ENCODE peak calls at places on chromosomes 3 and 15, in nine cellular contexts. One of them, this sample, is unnamed.
A peak's percentile ranks its signal among the peaks of the same experiment; 100 is the strongest.

GRCh38 chr3:134748698-134749097 is 46.4 kb upstream of the EPHB1 start:
- DNase-seq in keratinocyte: no peak
- DNase-seq in A549: no peak
- DNase-seq in transverse colon: no peak
- DNase-seq in tibial nerve: no peak
- DNase-seq in WERI-Rb-1: no peak
- DNase-seq in uterus: no peak
- DNase-seq in ovary: no peak
- DNase-seq in psoas muscle: no peak
- DNase-seq in this sample: no peak

GRCh38 chr3:172646439-172647015 is 64.3 kb downstream of the NCEH1 start:
- DNase-seq in uterus: no peak
- DNase-seq in transverse colon: no peak
- DNase-seq in tibial nerve: peak; percentile 51
- DNase-seq in A549: no peak
- DNase-seq in ovary: no peak
- DNase-seq in psoas muscle: no peak
- DNase-seq in WERI-Rb-1: no peak
- DNase-seq in keratinocyte: no peak
- DNase-seq in this sample: no peak

GRCh38 chr3:89947357-89947954 is 840.0 kb downstream of the EPHA3 start:
- DNase-seq in uterus: no peak
- DNase-seq in keratinocyte: no peak
- DNase-seq in psoas muscle: no peak
- DNase-seq in ovary: no peak
- DNase-seq in A549: no peak
- DNase-seq in tibial nerve: no peak
- DNase-seq in WERI-Rb-1: no peak
- DNase-seq in transverse colon: peak; percentile 27
- DNase-seq in this sample: no peak

GRCh38 chr3:119602676-119603075 is 5.0 kb downstream of the PLA1A start:
- DNase-seq in transverse colon: no peak
- DNase-seq in WERI-Rb-1: no peak
- DNase-seq in tibial nerve: no peak
- DNase-seq in A549: no peak
- DNase-seq in keratinocyte: no peak
- DNase-seq in uterus: no peak
- DNase-seq in ovary: no peak
- DNase-seq in psoas muscle: no peak
- DNase-seq in this sample: no peak

GRCh38 chr3:72082776-72083477 is 298.0 kb upstream of the PROK2 start:
- DNase-seq in keratinocyte: no peak
- DNase-seq in tibial nerve: no peak
- DNase-seq in transverse colon: no peak
- DNase-seq in uterus: no peak
- DNase-seq in ovary: no peak
- DNase-seq in psoas muscle: no peak
- DNase-seq in WERI-Rb-1: no peak
- DNase-seq in A549: no peak
- DNase-seq in this sample: no peak

GRCh38 chr3:12423918-12424634 is 60.2 kb upstream of the TSEN2 start:
- DNase-seq in WERI-Rb-1: no peak
- DNase-seq in keratinocyte: no peak
- DNase-seq in transverse colon: no peak
- DNase-seq in uterus: no peak
- DNase-seq in psoas muscle: no peak
- DNase-seq in A549: no peak
- DNase-seq in ovary: no peak
- DNase-seq in tibial nerve: no peak
- DNase-seq in this sample: no peak

GRCh38 chr3:123576119-123576518 is 8.7 kb downstream of the HACD2 start:
- DNase-seq in transverse colon: no peak
- DNase-seq in tibial nerve: no peak
- DNase-seq in psoas muscle: no peak
- DNase-seq in uterus: no peak
- DNase-seq in ovary: no peak
- DNase-seq in WERI-Rb-1: no peak
- DNase-seq in A549: no peak
- DNase-seq in keratinocyte: no peak
- DNase-seq in this sample: no peak

GRCh38 chr3:55180936-55181535 is 253.2 kb upstream of the LRTM1 start:
- DNase-seq in transverse colon: no peak
- DNase-seq in ovary: peak; percentile 40
- DNase-seq in psoas muscle: no peak
- DNase-seq in A549: no peak
- DNase-seq in tibial nerve: peak; percentile 63
- DNase-seq in keratinocyte: no peak
- DNase-seq in WERI-Rb-1: peak; percentile 17
- DNase-seq in uterus: no peak
- DNase-seq in this sample: no peak

GRCh38 chr3:179321585-179322322 is 1.1 kb upstream of the ZNF639 start:
- DNase-seq in WERI-Rb-1: peak; percentile 13
- DNase-seq in keratinocyte: no peak
- DNase-seq in uterus: peak; percentile 37
- DNase-seq in psoas muscle: no peak
- DNase-seq in transverse colon: peak; percentile 25
- DNase-seq in tibial nerve: peak; percentile 64
- DNase-seq in ovary: peak; percentile 66
- DNase-seq in A549: peak; percentile 39
- DNase-seq in this sample: peak; percentile 16

GRCh38 chr3:197132916-197133530 is 103.4 kb upstream of the MELTF start:
- DNase-seq in A549: no peak
- DNase-seq in keratinocyte: no peak
- DNase-seq in psoas muscle: no peak
- DNase-seq in uterus: no peak
- DNase-seq in WERI-Rb-1: no peak
- DNase-seq in transverse colon: no peak
- DNase-seq in tibial nerve: no peak
- DNase-seq in ovary: no peak
- DNase-seq in this sample: no peak

GRCh38 chr15:80984856-80985255 is 4.8 kb downstream of the MESD start:
- DNase-seq in ovary: no peak
- DNase-seq in transverse colon: peak; percentile 14
- DNase-seq in tibial nerve: no peak
- DNase-seq in WERI-Rb-1: no peak
- DNase-seq in psoas muscle: no peak
- DNase-seq in keratinocyte: no peak
- DNase-seq in A549: no peak
- DNase-seq in uterus: no peak
- DNase-seq in this sample: no peak

GRCh38 chr15:37101634-37102314 is 1.4 kb upstream of the MEIS2 start:
- DNase-seq in uterus: peak; percentile 86
- DNase-seq in keratinocyte: no peak
- DNase-seq in A549: peak; percentile 66
- DNase-seq in ovary: peak; percentile 81
- DNase-seq in WERI-Rb-1: peak; percentile 89
- DNase-seq in transverse colon: peak; percentile 57
- DNase-seq in tibial nerve: peak; percentile 61
- DNase-seq in psoas muscle: peak; percentile 84
- DNase-seq in this sample: no peak

GRCh38 chr15:80179025-80179759 is 26.4 kb downstream of the FAH start:
- DNase-seq in tibial nerve: no peak
- DNase-seq in ovary: no peak
- DNase-seq in keratinocyte: no peak
- DNase-seq in transverse colon: no peak
- DNase-seq in uterus: no peak
- DNase-seq in A549: peak; percentile 78
- DNase-seq in WERI-Rb-1: no peak
- DNase-seq in psoas muscle: no peak
- DNase-seq in this sample: no peak

DNA sequence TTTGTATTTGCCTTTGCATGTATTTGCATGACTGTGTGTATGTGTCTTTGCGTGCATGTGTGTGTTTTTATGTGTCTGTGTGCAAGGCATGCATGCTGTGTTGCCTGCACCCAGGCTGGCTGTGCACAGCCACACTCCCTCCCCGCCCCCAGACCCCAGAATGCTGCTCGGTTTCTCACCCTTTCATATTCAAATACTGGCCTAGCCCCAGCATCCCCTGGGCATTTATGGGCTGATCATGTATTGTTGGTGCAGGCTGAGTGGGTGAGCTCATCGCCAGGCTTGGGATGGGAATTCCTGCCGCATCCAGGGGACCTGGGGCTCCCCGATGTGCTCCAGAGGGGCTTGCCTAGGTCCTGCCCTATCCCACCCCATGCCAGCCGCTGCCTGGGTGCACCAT is 149.6 kb downstream of the FBLN2 start:
- DNase-seq in uterus: no peak
- DNase-seq in transverse colon: no peak
- DNase-seq in psoas muscle: no peak
- DNase-seq in tibial nerve: no peak
- DNase-seq in keratinocyte: no peak
- DNase-seq in WERI-Rb-1: no peak
- DNase-seq in ovary: no peak
- DNase-seq in A549: no peak
- DNase-seq in this sample: no peak
- H3K4me3 ChIP-seq in uterus: no peak overlapping the region
- H3K4me3 ChIP-seq in transverse colon: no peak overlapping the region
- H3K4me3 ChIP-seq in psoas muscle: no peak overlapping the region
- H3K4me3 ChIP-seq in tibial nerve: no peak overlapping the region
- H3K4me3 ChIP-seq in keratinocyte: no peak overlapping the region
- H3K4me3 ChIP-seq in WERI-Rb-1: no peak overlapping the region
- H3K4me3 ChIP-seq in ovary: no peak overlapping the region
- H3K4me3 ChIP-seq in A549: no peak overlapping the region
- H3K4me3 ChIP-seq in this sample: no peak overlapping the region

DNA sequence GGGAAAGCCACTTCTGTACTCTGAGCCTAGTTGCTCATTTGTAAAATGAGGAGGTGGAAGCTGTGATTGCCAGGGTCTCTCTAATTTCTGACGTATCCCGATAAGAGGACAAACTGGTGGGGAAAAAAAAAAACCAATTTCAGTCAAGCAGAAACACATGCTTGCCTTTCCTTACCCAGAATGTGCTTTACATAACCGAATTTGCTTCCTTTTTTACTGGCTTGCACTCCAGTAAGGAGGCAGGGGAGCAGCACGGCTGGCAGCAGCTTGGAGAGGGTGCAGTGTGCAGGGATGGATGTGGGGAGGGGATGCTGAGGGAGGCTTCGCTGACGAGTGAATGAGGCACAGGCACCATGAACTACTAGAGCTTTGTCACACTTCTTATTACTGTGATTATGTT is 186.9 kb upstream of the LPP start:
- DNase-seq in uterus: no peak
- DNase-seq in psoas muscle: no peak
- DNase-seq in tibial nerve: no peak
- DNase-seq in WERI-Rb-1: no peak
- DNase-seq in transverse colon: no peak
- DNase-seq in ovary: no peak
- DNase-seq in keratinocyte: no peak
- DNase-seq in A549: no peak
- DNase-seq in this sample: no peak
- H3K27ac ChIP-seq in uterus: no peak overlapping the region
- H3K27ac ChIP-seq in psoas muscle: no peak overlapping the region
- H3K27ac ChIP-seq in tibial nerve: no peak overlapping the region
- H3K27ac ChIP-seq in WERI-Rb-1: no peak overlapping the region
- H3K27ac ChIP-seq in transverse colon: no peak overlapping the region
- H3K27ac ChIP-seq in ovary: no peak overlapping the region
- H3K27ac ChIP-seq in keratinocyte: no peak overlapping the region
- H3K27ac ChIP-seq in A549: no peak overlapping the region
- H3K27ac ChIP-seq in this sample: no peak overlapping the region

DNA sequence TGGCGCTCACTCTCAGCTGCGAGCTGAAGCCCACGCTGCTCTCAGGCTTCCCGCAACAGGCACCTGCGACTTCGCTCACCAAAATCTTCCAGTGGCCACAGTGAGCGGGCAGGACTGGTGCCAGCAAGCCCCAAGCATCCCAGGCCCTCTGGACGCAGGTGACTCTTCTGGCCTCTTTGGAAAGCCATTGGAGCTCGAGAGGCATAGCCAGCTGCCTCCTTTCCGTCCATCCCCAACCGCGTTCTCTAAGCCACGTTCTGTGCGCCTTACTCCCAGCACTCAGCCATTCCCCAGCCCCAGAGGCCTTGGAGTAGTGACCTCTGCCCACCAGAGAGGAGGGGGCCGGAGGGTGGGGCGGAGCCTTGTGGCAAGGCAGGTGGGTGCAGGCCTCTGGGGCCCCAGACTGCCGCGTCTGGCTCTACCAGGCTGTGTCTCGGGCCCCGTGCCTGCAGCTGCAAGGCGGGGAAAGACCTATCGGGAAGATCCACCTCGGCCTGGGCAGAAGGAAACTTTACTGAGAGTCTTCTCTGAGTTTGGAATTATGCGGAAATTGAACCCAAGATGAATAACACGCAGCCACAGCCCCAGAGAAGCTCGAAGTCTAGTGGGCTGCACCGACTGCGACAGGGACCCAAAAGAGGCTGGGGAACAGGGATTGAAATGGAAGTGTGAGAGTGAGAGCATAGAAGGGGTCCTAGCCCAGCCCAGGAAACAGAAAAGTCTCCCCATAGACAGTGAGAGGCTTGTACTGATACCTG is 3.6 kb upstream of the SOX14 start:
- DNase-seq in keratinocyte: no peak
- DNase-seq in psoas muscle: no peak
- DNase-seq in uterus: no peak
- DNase-seq in tibial nerve: no peak
- DNase-seq in transverse colon: no peak
- DNase-seq in WERI-Rb-1: no peak
- DNase-seq in A549: no peak
- DNase-seq in ovary: no peak
- DNase-seq in this sample: no peak
- H3K4me3 ChIP-seq in keratinocyte: no peak overlapping the region
- H3K4me3 ChIP-seq in psoas muscle: no peak overlapping the region
- H3K4me3 ChIP-seq in uterus: no peak overlapping the region
- H3K4me3 ChIP-seq in tibial nerve: no peak overlapping the region
- H3K4me3 ChIP-seq in transverse colon: no peak overlapping the region
- H3K4me3 ChIP-seq in WERI-Rb-1: no peak overlapping the region
- H3K4me3 ChIP-seq in A549: no peak overlapping the region
- H3K4me3 ChIP-seq in ovary: no peak overlapping the region
- H3K4me3 ChIP-seq in this sample: no peak overlapping the region

GRCh38 chr3:181936774-181937173 is 225.0 kb downstream of the SOX2 start:
- DNase-seq in ovary: no peak
- DNase-seq in psoas muscle: no peak
- DNase-seq in tibial nerve: no peak
- DNase-seq in WERI-Rb-1: no peak
- DNase-seq in transverse colon: no peak
- DNase-seq in A549: no peak
- DNase-seq in uterus: no peak
- DNase-seq in keratinocyte: no peak
- DNase-seq in this sample: no peak

GRCh38 chr3:181940703-181941102 is 229.0 kb downstream of the SOX2 start:
- DNase-seq in psoas muscle: no peak
- DNase-seq in keratinocyte: no peak
- DNase-seq in ovary: no peak
- DNase-seq in tibial nerve: no peak
- DNase-seq in A549: no peak
- DNase-seq in transverse colon: no peak
- DNase-seq in uterus: no peak
- DNase-seq in WERI-Rb-1: no peak
- DNase-seq in this sample: no peak

GRCh38 chr3:181943285-181943684 is 231.6 kb downstream of the SOX2 start:
- DNase-seq in ovary: no peak
- DNase-seq in transverse colon: no peak
- DNase-seq in uterus: no peak
- DNase-seq in tibial nerve: no peak
- DNase-seq in keratinocyte: no peak
- DNase-seq in psoas muscle: no peak
- DNase-seq in WERI-Rb-1: no peak
- DNase-seq in A549: no peak
- DNase-seq in this sample: no peak

GRCh38 chr3:181935915-181936314 is 224.2 kb downstream of the SOX2 start:
- DNase-seq in WERI-Rb-1: no peak
- DNase-seq in keratinocyte: no peak
- DNase-seq in psoas muscle: no peak
- DNase-seq in uterus: no peak
- DNase-seq in ovary: no peak
- DNase-seq in tibial nerve: no peak
- DNase-seq in transverse colon: no peak
- DNase-seq in A549: no peak
- DNase-seq in this sample: no peak

GRCh38 chr3:181941250-181941649 is 229.5 kb downstream of the SOX2 start:
- DNase-seq in ovary: no peak
- DNase-seq in A549: no peak
- DNase-seq in WERI-Rb-1: no peak
- DNase-seq in keratinocyte: no peak
- DNase-seq in transverse colon: no peak
- DNase-seq in psoas muscle: no peak
- DNase-seq in uterus: no peak
- DNase-seq in tibial nerve: no peak
- DNase-seq in this sample: no peak
- H3K27ac ChIP-seq in ovary: no peak overlapping the region
- H3K27ac ChIP-seq in A549: no peak overlapping the region
- H3K27ac ChIP-seq in WERI-Rb-1: no peak overlapping the region
- H3K27ac ChIP-seq in keratinocyte: no peak overlapping the region
- H3K27ac ChIP-seq in transverse colon: no peak overlapping the region
- H3K27ac ChIP-seq in psoas muscle: no peak overlapping the region
- H3K27ac ChIP-seq in uterus: no peak overlapping the region
- H3K27ac ChIP-seq in tibial nerve: no peak overlapping the region
- H3K27ac ChIP-seq in this sample: no peak overlapping the region